ENCODE peak calls at places on chromosomes 16 and 17, in eight cellular contexts. I is kidney epithelial cell; L is stimulated activated CD4-positive, alpha-beta T cell treated with anti-CD3 and anti-CD28 coated beads, Interleukin-12 subunit alpha, Interleukin-12 subunit beta, amount 100 ng/mL, for 24 hours; P is KBM-7; C is activated CD4-positive, alpha-beta T cell treated with anti-CD3 and anti-CD28 coated beads, Interleukin-2, amount 50 U/mL, for 24 hours; J is T-helper 2 cell; F is hepatic stellate cell; V is bronchial epithelial cell. K is an unnamed sample.
A peak's percentile ranks its signal among the peaks of the same experiment; 100 is the strongest.

GRCh38 chr17:61349350-61349749 is 50.3 kb upstream of the TBX2 start:
- DNase-seq in I (no peak), L (no peak), P (peak; percentile 14), C (no peak), J (no peak), F (no peak), V (no peak), K (no peak)

GRCh38 chr17:6556121-6557039 is at the start of gene PITPNM3:
- DNase-seq in I (no peak), L (no peak), P (no peak), C (no peak), J (no peak), F (no peak), V (no peak), K (peak; percentile 51)

GRCh38 chr16:55668337-55669281 is 12.8 kb downstream of the SLC6A2 start:
- DNase-seq in I (peak; percentile 18), L (no peak), P (no peak), C (no peak), J (no peak), F (no peak), V (peak; percentile 98), K (no peak)

GRCh38 chr17:60901806-60902205 is 224.2 kb downstream of the BCAS3 start:
- DNase-seq in I (no peak), L (no peak), P (no peak), C (no peak), J (no peak), F (peak; percentile 55), V (peak; percentile 87), K (no peak)

GRCh38 chr17:77107506-77108433 is 33.0 kb upstream of the SEC14L1 start:
- DNase-seq in I (no peak), L (no peak), P (no peak), C (peak; percentile 30), J (peak; percentile 54), F (no peak), V (no peak), K (peak; percentile 79)

GRCh38 chr16:64094992-64095579 is 1026.8 kb downstream of the CDH11 start:
- DNase-seq in I (no peak), L (no peak), P (no peak), C (no peak), J (no peak), F (no peak), V (peak; percentile 68), K (no peak)

GRCh38 chr16:15682105-15682570 is 32.1 kb downstream of the NDE1 start:
- DNase-seq in I (peak; percentile 42), L (no peak), P (peak; percentile 68), C (peak; percentile 30), J (peak; percentile 11), F (peak; percentile 63), V (peak; percentile 85), K (no peak)

GRCh38 chr17:68566145-68566738 is 34.9 kb downstream of the FAM20A start:
- DNase-seq in I (no peak), L (no peak), P (no peak), C (no peak), J (no peak), F (no peak), V (peak; percentile 25), K (no peak)

GRCh38 chr17:83006515-83007455 is 72.6 kb upstream of the METRNL start:
- DNase-seq in I (no peak), L (no peak), P (no peak), C (no peak), J (no peak), F (no peak), V (no peak), K (no peak)

GRCh38 chr16:29198731-29199521 is 207.6 kb downstream of the NPIPB11 start:
- DNase-seq in I (no peak), L (no peak), P (no peak), C (no peak), J (no peak), F (peak; percentile 57), V (no peak), K (no peak)

GRCh38 chr16:78200623-78201096 is 101.2 kb downstream of the WWOX start:
- DNase-seq in I (no peak), L (no peak), P (no peak), C (no peak), J (no peak), F (no peak), V (no peak), K (no peak)

GRCh38 chr16:1984347-1985225 is 593 bp downstream of the GFER start:
- DNase-seq in I (no peak), L (no peak), P (no peak), C (no peak), J (no peak), F (peak; percentile 59), V (no peak), K (no peak)

GRCh38 chr17:9350083-9350482 is 225.5 kb downstream of the STX8 start:
- DNase-seq in I (peak; percentile 52), L (no peak), P (no peak), C (no peak), J (no peak), F (peak; percentile 16), V (peak; percentile 94), K (no peak)

GRCh38 chr16:20902426-20902825 is 1.9 kb downstream of the LYRM1 start:
- DNase-seq in I (no peak), L (no peak), P (no peak), C (no peak), J (no peak), F (no peak), V (no peak), K (no peak)

GRCh38 chr17:73401911-73402310 is 90.1 kb upstream of the CDC42EP4 start:
- DNase-seq in I (no peak), L (no peak), P (peak; percentile 45), C (no peak), J (no peak), F (peak; percentile 59), V (no peak), K (no peak)

GRCh38 chr16:85173077-85173980 is 61.1 kb upstream of the CIBAR2 start:
- DNase-seq in I (peak; percentile 86), L (no peak), P (no peak), C (no peak), J (no peak), F (no peak), V (peak; percentile 96), K (no peak)

GRCh38 chr16:28529124-28529523 is 9.7 kb downstream of the NUPR1 start:
- DNase-seq in I (no peak), L (no peak), P (no peak), C (no peak), J (no peak), F (no peak), V (no peak), K (no peak)

GRCh38 chr17:77404812-77405581 is 264.2 kb downstream of the SEC14L1 start:
- DNase-seq in I (no peak), L (peak; percentile 71), P (peak; percentile 57), C (peak; percentile 83), J (peak; percentile 71), F (peak; percentile 96), V (peak; percentile 75), K (peak; percentile 93)

K was measured in GM13977.